ENCODE peak calls at places on chromosomes 16 and 17, in six cellular contexts. W, K, G, Z, L and F are unnamed samples.

GRCh38 chr17:76446449-76447231 is 6.3 kb downstream of the UBE2O start:
- DNase-seq in W (no peak), K (peak; percentile 73), Z (no peak), G (peak; percentile 87), L (no peak), F (no peak)

GRCh38 chr17:77723071-77723908 is 235.2 kb upstream of the TNRC6C start:
- DNase-seq in K (no peak), W (no peak), L (no peak), Z (no peak), G (no peak), F (no peak)

GRCh38 chr17:29827179-29827578 is 102.8 kb downstream of the SSH2 start:
- DNase-seq in Z (no peak), L (no peak), W (no peak), G (no peak), K (no peak), F (no peak)

GRCh38 chr16:55506083-55506482 is 2.8 kb upstream of the LPCAT2 start:
- DNase-seq in G (no peak), L (no peak), K (no peak), Z (no peak), W (no peak), F (no peak)

GRCh38 chr17:41907633-41908539 is 10.9 kb downstream of the ACLY start:
- DNase-seq in Z (no peak), L (no peak), G (peak; percentile 28), W (no peak), K (no peak), F (no peak)

GRCh38 chr17:68248199-68248825 is 469 bp downstream of the AMZ2 start:
- DNase-seq in L (no peak), W (peak; percentile 34), Z (no peak), G (peak; percentile 67), K (peak; percentile 23), F (no peak)

GRCh38 chr17:81097943-81098308 is 63.0 kb downstream of the BAIAP2 start:
- DNase-seq in K (no peak), L (no peak), W (no peak), Z (no peak), G (peak; percentile 61), F (no peak)

GRCh38 chr17:9987779-9988585 is 82.9 kb upstream of the RCVRN start:
- DNase-seq in W (no peak), Z (no peak), K (peak; percentile 23), L (peak; percentile 20), G (no peak), F (no peak)

GRCh38 chr16:83615131-83615530 is 192.6 kb upstream of the HSBP1 start:
- DNase-seq in W (no peak), G (peak; percentile 21), L (no peak), K (no peak), Z (no peak), F (no peak)

GRCh38 chr17:32007463-32008298 is 498 bp downstream of the LRRC37B start:
- DNase-seq in K (no peak), G (peak; percentile 23), Z (peak; percentile 24), L (peak; percentile 36), W (peak; percentile 17), F (peak; percentile 23)

GRCh38 chr16:88298882-88299745 is 83.6 kb upstream of the ZNF469 start:
- DNase-seq in K (no peak), W (no peak), L (no peak), G (peak; percentile 47), Z (no peak), F (no peak)